ENCODE peak calls at places on chromosomes 13 and 19, in four cellular contexts. G is AG09309, I is fibroblast of the aortic adventitia, U is DND-41. S is an unnamed sample.

GRCh38 chr13:85436029-85436428 is 363.2 kb downstream of the SLITRK6 start:
- DNase-seq in I (no peak), U (no peak), G (no peak), S (no peak)

GRCh38 chr19:18762125-18763023 is 28.7 kb downstream of the COMP start:
- DNase-seq in I (peak; percentile 64), U (no peak), G (no peak), S (peak; percentile 69)

GRCh38 chr13:39524795-39525194 is 78.2 kb downstream of the LHFPL6 start:
- DNase-seq in U (no peak), I (no peak), G (no peak), S (no peak)

GRCh38 chr19:10271543-10272086 is 695 bp downstream of the ICAM1 start:
- DNase-seq in I (peak; percentile 37), U (no peak), G (no peak), S (no peak)

GRCh38 chr13:100977841-100978240 is 303.2 kb upstream of the TMTC4 start:
- DNase-seq in G (no peak), I (no peak), U (no peak), S (no peak)

GRCh38 chr13:105721056-105721455 is 814.4 kb downstream of the EFNB2 start:
- DNase-seq in G (no peak), U (no peak), I (no peak), S (no peak)

GRCh38 chr13:39401091-39401647 is 201.8 kb downstream of the LHFPL6 start:
- DNase-seq in G (no peak), I (no peak), U (no peak), S (no peak)

GRCh38 chr13:24110011-24110410 is 50.5 kb upstream of the SPATA13 start:
- DNase-seq in G (no peak), I (no peak), U (no peak), S (no peak)

GRCh38 chr13:71730267-71730666 is 136.7 kb downstream of the DACH1 start:
- DNase-seq in I (no peak), U (no peak), G (no peak), S (no peak)

GRCh38 chr19:1132625-1133383 is 29.0 kb downstream of the GPX4 start:
- DNase-seq in G (no peak), I (no peak), U (no peak), S (no peak)

GRCh38 chr19:10760268-10760944 is 42.5 kb downstream of the DNM2 start:
- DNase-seq in G (no peak), I (no peak), U (no peak), S (no peak)

GRCh38 chr13:99227909-99228688 is 27.4 kb downstream of the UBAC2 start:
- DNase-seq in I (no peak), G (no peak), U (no peak), S (no peak)

GRCh38 chr19:11387154-11388034 is 3.3 kb upstream of the EPOR start:
- DNase-seq in G (no peak), U (no peak), I (no peak), S (no peak)

GRCh38 chr13:24038405-24038804 is 122.1 kb upstream of the SPATA13 start:
- DNase-seq in U (no peak), G (no peak), I (no peak), S (no peak)

GRCh38 chr13:36616706-36617105 is 57.1 kb upstream of the SERTM1 start:
- DNase-seq in G (no peak), U (no peak), I (no peak), S (no peak)

GRCh38 chr19:15846923-15847322 is 31.5 kb upstream of the OR10H1 start:
- DNase-seq in G (no peak), U (no peak), I (no peak), S (no peak)

GRCh38 chr13:98585946-98586345 is 9.0 kb upstream of the STK24 start:
- DNase-seq in G (no peak), I (no peak), U (no peak), S (no peak)

GRCh38 chr19:46533085-46534081 is 37.7 kb upstream of the PNMA8B start:
- DNase-seq in G (no peak), U (no peak), I (no peak), S (no peak)

GRCh38 chr19:33024398-33024797 is 40.3 kb downstream of the RHPN2 start:
- DNase-seq in I (no peak), U (no peak), G (no peak), S (no peak)

DNA sequence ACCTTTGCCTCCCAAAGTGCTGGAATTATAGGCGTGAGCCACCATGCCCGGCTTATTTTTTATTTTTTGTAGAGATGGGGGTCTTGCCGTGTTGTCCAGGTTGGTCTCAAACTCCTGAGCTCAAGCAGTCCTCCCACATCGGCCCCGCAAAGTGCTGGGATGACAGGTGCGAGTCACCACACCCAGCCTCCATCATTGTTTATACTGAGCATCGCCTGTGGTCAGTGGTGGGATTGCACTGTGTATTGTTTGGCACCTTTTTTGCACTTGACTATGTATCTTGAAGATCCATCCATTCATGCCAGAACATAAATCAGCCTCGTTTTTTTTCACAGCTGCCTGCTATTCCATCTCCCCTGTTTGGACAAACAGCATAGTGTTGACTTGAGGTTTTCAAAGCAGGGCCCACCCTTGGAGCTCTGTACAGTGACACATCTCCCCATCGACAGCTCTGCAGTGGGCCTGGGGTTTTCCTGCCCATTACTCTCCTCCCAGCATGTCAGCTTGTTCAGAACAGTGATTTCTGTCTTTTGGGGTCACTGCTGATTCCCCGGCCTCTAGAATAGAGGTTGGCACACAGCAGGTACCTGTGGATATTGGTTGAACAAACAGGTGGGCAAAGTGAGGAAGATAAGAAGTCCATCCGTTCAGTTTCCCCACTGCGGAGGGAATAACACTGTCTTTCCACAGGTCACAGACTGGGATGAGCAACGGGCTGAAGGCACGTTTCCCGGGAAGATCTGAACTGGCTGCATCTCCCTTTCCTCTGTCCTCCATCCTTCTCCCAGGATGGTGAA is 8.2 kb upstream of the UPK1A start:
- DNase-seq in G (no peak), I (no peak), U (no peak), S (no peak)
- TF ChIP-seq CTCF in G (no peak), I (peak; percentile 21), U (no peak), S (no peak)

DNA sequence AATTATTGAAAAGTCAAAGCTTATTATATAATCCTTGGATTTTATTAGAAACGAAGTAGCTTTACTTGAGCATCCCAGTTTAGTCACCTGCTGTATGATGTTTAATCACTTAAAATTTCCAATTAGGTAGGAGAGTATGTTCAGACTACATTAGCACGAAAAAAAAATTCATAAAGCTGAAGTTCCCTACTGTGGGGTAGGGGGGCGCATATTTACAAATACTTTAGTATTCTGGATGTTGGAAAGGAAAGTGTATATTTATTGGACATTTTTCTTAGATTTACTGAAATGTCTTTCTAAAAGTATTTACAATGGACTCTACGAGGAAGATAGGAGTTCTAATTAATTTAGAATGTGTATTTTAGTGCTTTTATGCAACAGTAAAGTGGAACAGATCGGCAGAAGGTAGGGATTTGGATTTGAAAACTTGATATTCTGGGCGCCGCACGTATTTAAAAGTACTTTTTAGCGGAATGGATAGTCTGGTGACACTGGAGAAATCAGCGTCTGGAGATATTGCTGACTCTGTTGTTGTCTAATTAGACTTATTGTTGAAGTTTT is 1.9 kb downstream of the CDK8 start:
- DNase-seq in G (no peak), I (peak; percentile 32), U (no peak), S (no peak)
- TF ChIP-seq CTCF in G (peak; percentile 16), I (peak; percentile 54), U (peak; percentile 33), S (peak; percentile 39)

DNA sequence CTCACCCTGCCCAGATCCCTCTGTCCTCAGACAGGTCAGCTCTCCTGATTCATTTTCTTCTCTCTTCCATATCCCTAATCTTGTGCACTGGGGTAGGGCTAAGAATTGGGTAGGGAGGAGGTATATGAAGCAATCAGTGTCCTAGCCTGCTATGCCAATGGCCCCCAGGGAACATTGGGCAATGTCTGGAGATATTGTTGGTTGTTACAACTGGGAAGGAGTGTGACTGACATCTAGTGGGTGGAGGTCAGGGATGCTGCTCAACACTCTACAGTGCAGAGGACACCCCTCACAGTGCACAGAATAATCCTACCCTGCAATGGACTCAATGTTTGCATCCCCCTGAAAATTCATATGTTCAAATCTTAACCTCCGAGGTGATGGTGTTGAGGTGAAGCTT is 57.5 kb downstream of the CPAMD8 start:
- DNase-seq in G (no peak), I (no peak), U (no peak), S (no peak)
- TF ChIP-seq CTCF in G (no peak), I (no peak), U (peak; percentile 41), S (no peak)

GRCh38 chr19:7196721-7197168 is 97.5 kb downstream of the INSR start:
- DNase-seq in U (no peak), I (peak; percentile 61), G (no peak), S (peak; percentile 25)

GRCh38 chr19:7197760-7198696 is 96.2 kb downstream of the INSR start:
- DNase-seq in U (peak; percentile 92), I (peak; percentile 93), G (peak; percentile 86), S (peak; percentile 93)

GRCh38 chr19:7194566-7194965 is 99.6 kb downstream of the INSR start:
- DNase-seq in I (no peak), G (no peak), U (no peak), S (no peak)

GRCh38 chr19:7199613-7200533 is 94.3 kb downstream of the INSR start:
- DNase-seq in U (no peak), I (no peak), G (no peak), S (no peak)

DNA sequence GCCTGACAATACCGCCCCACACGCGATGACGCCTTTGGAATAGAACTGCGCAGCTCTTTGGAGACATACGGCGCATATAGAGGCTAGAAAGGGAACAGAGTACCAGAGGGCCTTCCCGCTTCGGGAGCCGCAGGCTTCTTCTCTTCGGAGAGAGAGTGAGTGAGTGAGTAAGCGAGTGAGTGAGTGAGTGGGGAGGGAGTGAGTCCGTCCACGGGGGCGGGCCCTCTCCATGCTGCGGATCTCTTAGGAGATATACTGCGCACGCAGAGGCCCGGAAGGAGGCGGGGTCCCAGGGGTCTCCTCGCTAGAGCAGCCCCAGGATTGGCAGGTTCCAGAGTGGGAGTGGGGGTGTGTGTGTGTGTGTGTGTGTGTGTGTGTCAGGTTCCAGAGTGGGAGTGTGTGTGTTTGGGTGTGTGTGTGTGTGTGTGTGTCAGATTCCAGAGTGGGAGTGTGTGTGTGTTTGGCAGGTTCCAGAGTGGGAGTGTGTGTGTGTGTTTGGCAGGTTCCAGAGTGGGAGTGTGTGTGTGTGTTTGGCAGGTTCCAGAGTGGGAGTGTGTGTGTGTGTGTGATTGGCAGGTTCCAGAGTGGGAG is 97.0 kb downstream of the INSR start:
- DNase-seq in I (peak; percentile 96), G (peak; percentile 95), U (peak; percentile 93), S (peak; percentile 92)
- TF ChIP-seq CTCF in I (no peak), G (no peak), U (no peak), S (no peak)